ENCODE peak calls at places on chromosomes 3 and 15, in five cellular contexts. Q, Z, P, D and F are unnamed samples.

GRCh38 chr3:37221407-37221806 is 47.0 kb upstream of the LRRFIP2 start:
- DNase-seq in Q (no peak), Z (peak; percentile 98), P (no peak), D (peak; percentile 67), F (no peak)

GRCh38 chr3:53102601-53103147 is 27.6 kb downstream of the RFT1 start:
- DNase-seq in Q (no peak), Z (no peak), P (no peak), D (no peak), F (no peak)

GRCh38 chr3:43893721-43894120 is 203.0 kb downstream of the ABHD5 start:
- DNase-seq in Q (no peak), Z (no peak), P (no peak), D (no peak), F (no peak)

GRCh38 chr3:9247361-9248231 is 1.9 kb downstream of the SRGAP3 start:
- DNase-seq in Q (no peak), Z (no peak), P (no peak), D (no peak), F (no peak)

GRCh38 chr15:30649952-30650929 is 24.3 kb downstream of the ARHGAP11B start:
- DNase-seq in Q (no peak), Z (no peak), P (no peak), D (peak; percentile 76), F (no peak)

GRCh38 chr15:61112231-61112630 is 116.9 kb downstream of the RORA start:
- DNase-seq in Q (peak; percentile 15), Z (no peak), P (no peak), D (no peak), F (no peak)

GRCh38 chr3:9396301-9396631 is 1.1 kb upstream of the SETD5 start:
- DNase-seq in Q (peak; percentile 93), Z (peak; percentile 94), P (no peak), D (peak; percentile 92), F (no peak)

GRCh38 chr3:153093629-153094028 is 68.4 kb upstream of the RAP2B start:
- DNase-seq in Q (no peak), Z (no peak), P (no peak), D (no peak), F (no peak)

GRCh38 chr15:65248506-65248905 is 37.2 kb upstream of the CILP start:
- DNase-seq in Q (no peak), Z (no peak), P (no peak), D (no peak), F (no peak)

GRCh38 chr3:186221733-186222378 is 113.0 kb upstream of the ETV5 start:
- DNase-seq in Q (no peak), Z (no peak), P (no peak), D (no peak), F (no peak)

GRCh38 chr3:17810759-17811158 is 68.3 kb upstream of the TBC1D5 start:
- DNase-seq in Q (no peak), Z (peak; percentile 83), P (no peak), D (peak; percentile 48), F (no peak)

GRCh38 chr15:80929689-80930088 is 59.9 kb downstream of the MESD start:
- DNase-seq in Q (no peak), Z (no peak), P (no peak), D (no peak), F (no peak)

GRCh38 chr15:101378879-101379278 is 83.8 kb upstream of the SNRPA1 start:
- DNase-seq in Q (no peak), Z (no peak), P (no peak), D (no peak), F (no peak)

GRCh38 chr15:60096157-60096556 is 92.0 kb downstream of the FOXB1 start:
- DNase-seq in Q (no peak), Z (peak; percentile 52), P (no peak), D (no peak), F (no peak)

GRCh38 chr3:173733029-173733652 is 335.6 kb downstream of the NLGN1 start:
- DNase-seq in Q (peak; percentile 18), Z (peak; percentile 49), P (no peak), D (no peak), F (no peak)

GRCh38 chr3:196519738-196520122 is 4.6 kb upstream of the SMCO1 start:
- DNase-seq in Q (no peak), Z (no peak), P (no peak), D (no peak), F (no peak)

GRCh38 chr3:55631766-55632331 is 144.7 kb upstream of the WNT5A start:
- DNase-seq in Q (no peak), Z (no peak), P (no peak), D (no peak), F (no peak)

GRCh38 chr3:66986406-66986805 is 11.7 kb upstream of the KBTBD8 start:
- DNase-seq in Q (no peak), Z (no peak), P (no peak), D (no peak), F (no peak)

GRCh38 chr3:2106438-2106837 is 7.8 kb downstream of the CNTN4 start:
- DNase-seq in Q (no peak), Z (no peak), P (no peak), D (no peak), F (no peak)

GRCh38 chr3:129699199-129699598 is 92.7 kb upstream of the PLXND1 start:
- DNase-seq in Q (no peak), Z (no peak), P (no peak), D (no peak), F (no peak)

GRCh38 chr3:142057331-142057725 is 92.0 kb downstream of the TFDP2 start:
- DNase-seq in Q (no peak), Z (no peak), P (no peak), D (no peak), F (no peak)

GRCh38 chr3:196757876-196758739 is 18.5 kb downstream of the PAK2 start:
- DNase-seq in Q (no peak), Z (peak; percentile 50), P (no peak), D (peak; percentile 24), F (no peak)

GRCh38 chr15:65790692-65791334 is 1.3 kb downstream of the DENND4A start:
- DNase-seq in Q (no peak), Z (peak; percentile 10), P (no peak), D (no peak), F (no peak)

GRCh38 chr3:132593241-132593949 is 3.7 kb upstream of the ACKR4 start:
- DNase-seq in Q (no peak), Z (no peak), P (no peak), D (no peak), F (no peak)

GRCh38 chr3:185983495-185984141 is 45.8 kb upstream of the TRA2B start:
- DNase-seq in Q (peak; percentile 86), Z (peak; percentile 89), P (peak; percentile 57), D (peak; percentile 65), F (peak; percentile 71)

GRCh38 chr3:186381424-186382216 is 19.6 kb upstream of the DGKG start:
- DNase-seq in Q (no peak), Z (no peak), P (no peak), D (no peak), F (no peak)

GRCh38 chr3:52721002-52721741 is 15.3 kb downstream of the SPCS1 start:
- DNase-seq in Q (no peak), Z (no peak), P (no peak), D (no peak), F (no peak)

GRCh38 chr15:63501256-63502089 is 2.9 kb upstream of the USP3 start:
- DNase-seq in Q (peak; percentile 37), Z (peak; percentile 79), P (peak; percentile 90), D (peak; percentile 75), F (peak; percentile 90)

GRCh38 chr3:95215437-95215836 is 1152.6 kb downstream of the NSUN3 start:
- DNase-seq in Q (no peak), Z (no peak), P (no peak), D (no peak), F (no peak)

GRCh38 chr3:47082519-47082918 is 81.4 kb downstream of the SETD2 start:
- DNase-seq in Q (no peak), Z (peak; percentile 44), P (no peak), D (peak; percentile 54), F (no peak)

GRCh38 chr3:15694628-15695027 is 93.1 kb downstream of the BTD start:
- DNase-seq in Q (no peak), Z (no peak), P (no peak), D (no peak), F (no peak)

GRCh38 chr15:25739687-25740121 is 123.4 kb downstream of the ATP10A start:
- DNase-seq in Q (peak; percentile 46), Z (peak; percentile 38), P (no peak), D (peak; percentile 24), F (no peak)

GRCh38 chr3:36219398-36219797 is 160.9 kb upstream of the STAC start:
- DNase-seq in Q (no peak), Z (peak; percentile 49), P (no peak), D (peak; percentile 31), F (no peak)

GRCh38 chr3:101803152-101803782 is 24.3 kb downstream of the NXPE3 start:
- DNase-seq in Q (peak; percentile 88), Z (peak; percentile 85), P (no peak), D (peak; percentile 32), F (no peak)

GRCh38 chr15:101459579-101460300 is 29.8 kb downstream of the PCSK6 start:
- DNase-seq in Q (no peak), Z (no peak), P (no peak), D (no peak), F (no peak)

GRCh38 chr3:123020709-123021108 is 6.9 kb downstream of the SEMA5B start:
- DNase-seq in Q (no peak), Z (no peak), P (no peak), D (no peak), F (no peak)
- H3K27me3 ChIP-seq in Q (peaks cover 7% of the 10 kb centered on the region), Z (peaks cover 94% of the 10 kb centered on the region), P (peaks cover 18% of the 10 kb centered on the region), D (peaks cover 75% of the 10 kb centered on the region), F (peaks cover 13% of the 10 kb centered on the region)

GRCh38 chr15:74821790-74822158 is 4.7 kb upstream of the CPLX3 start:
- DNase-seq in Q (no peak), Z (no peak), P (no peak), D (no peak), F (no peak)
- H3K4me3 ChIP-seq in Q (no peak overlapping the region), Z (no peak overlapping the region), P (no peak overlapping the region), D (no peak overlapping the region), F (no peak overlapping the region)

GRCh38 chr3:124853446-124853845 is 33.7 kb downstream of the ITGB5 start:
- DNase-seq in Q (no peak), Z (no peak), P (no peak), D (no peak), F (no peak)
- H3K4me1 ChIP-seq in Q (no peaks in the 10 kb centered on the region), Z (no peaks in the 10 kb centered on the region), P (no peaks in the 10 kb centered on the region), D (peaks cover 23% of the 10 kb centered on the region), F (peaks cover 11% of the 10 kb centered on the region)

DNA sequence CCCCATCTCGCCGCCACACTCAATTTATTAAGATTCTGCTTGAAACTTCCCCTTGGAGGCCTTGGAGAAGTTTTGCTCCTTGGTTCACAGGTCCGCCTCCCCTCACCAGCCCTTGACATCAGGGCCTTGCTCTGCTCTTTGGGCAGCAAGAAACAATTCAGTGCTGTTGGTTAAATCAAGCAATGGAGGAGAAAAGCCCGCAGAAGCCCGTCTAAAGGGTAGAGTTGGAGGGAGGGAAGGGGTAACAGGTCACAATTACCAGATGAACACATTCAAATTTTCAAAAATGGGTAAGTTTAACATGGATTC is 429 bp downstream of the PARP9 start:
- DNase-seq in Q (no peak), Z (no peak), P (peak; percentile 32), D (no peak), F (no peak)
- H3K27me3 ChIP-seq in Q (peaks cover 16% of the 10 kb centered on the region), Z (no peaks in the 10 kb centered on the region), P (no peaks in the 10 kb centered on the region), D (no peaks in the 10 kb centered on the region), F (no peaks in the 10 kb centered on the region)

GRCh38 chr15:71889385-71889784 is 79.0 kb downstream of the NR2E3 start:
- DNase-seq in Q (no peak), Z (no peak), P (no peak), D (no peak), F (no peak)
- H3K4me3 ChIP-seq in Q (no peak overlapping the region), Z (no peak overlapping the region), P (no peak overlapping the region), D (no peak overlapping the region), F (no peak overlapping the region)